ENCODE peak calls at places on chromosome 17, in six cellular contexts. One of them, this sample, is unnamed. For H3K36me3 and H3K27me3, the result is how much of the 10 kb centered on the place peaks cover.

GRCh38 chr17:27407916-27408846 is 48.1 kb upstream of the KSR1 start:
- DNase-seq in kidney epithelial cell: peak
- DNase-seq in right lobe of liver: no peak
- DNase-seq in CD8-positive, alpha-beta T cell: no peak
- DNase-seq in body of pancreas: no peak
- DNase-seq in mesendoderm: peak
- DNase-seq in this sample: no peak

GRCh38 chr17:78559749-78560368 is 17.3 kb downstream of the DNAH17 start:
- DNase-seq in right lobe of liver: no peak
- DNase-seq in mesendoderm: peak
- DNase-seq in CD8-positive, alpha-beta T cell: no peak
- DNase-seq in body of pancreas: no peak
- DNase-seq in kidney epithelial cell: no peak
- DNase-seq in this sample: peak

GRCh38 chr17:34567665-34568064 is 11.7 kb upstream of the TMEM132E start:
- DNase-seq in kidney epithelial cell: no peak
- DNase-seq in right lobe of liver: no peak
- DNase-seq in mesendoderm: peak
- DNase-seq in body of pancreas: no peak
- DNase-seq in CD8-positive, alpha-beta T cell: no peak
- DNase-seq in this sample: peak

GRCh38 chr17:65183736-65184135 is 46.6 kb downstream of the RGS9 start:
- DNase-seq in body of pancreas: no peak
- DNase-seq in CD8-positive, alpha-beta T cell: no peak
- DNase-seq in right lobe of liver: no peak
- DNase-seq in mesendoderm: peak
- DNase-seq in kidney epithelial cell: peak
- DNase-seq in this sample: peak

GRCh38 chr17:27315322-27315721 is 21.4 kb downstream of the WSB1 start:
- DNase-seq in kidney epithelial cell: peak
- DNase-seq in mesendoderm: no peak
- DNase-seq in CD8-positive, alpha-beta T cell: no peak
- DNase-seq in body of pancreas: peak
- DNase-seq in right lobe of liver: no peak
- DNase-seq in this sample: no peak

GRCh38 chr17:69723741-69724140 is 309.2 kb downstream of the MAP2K6 start:
- DNase-seq in mesendoderm: peak
- DNase-seq in kidney epithelial cell: no peak
- DNase-seq in body of pancreas: no peak
- DNase-seq in right lobe of liver: no peak
- DNase-seq in CD8-positive, alpha-beta T cell: no peak
- DNase-seq in this sample: no peak

GRCh38 chr17:2703181-2703580 is 8.4 kb downstream of the CLUH start:
- DNase-seq in kidney epithelial cell: no peak
- DNase-seq in body of pancreas: peak
- DNase-seq in CD8-positive, alpha-beta T cell: no peak
- DNase-seq in right lobe of liver: no peak
- DNase-seq in mesendoderm: no peak
- DNase-seq in this sample: peak

GRCh38 chr17:60640503-60640902 is 37.1 kb upstream of the BCAS3 start:
- DNase-seq in CD8-positive, alpha-beta T cell: no peak
- DNase-seq in body of pancreas: no peak
- DNase-seq in kidney epithelial cell: no peak
- DNase-seq in mesendoderm: peak
- DNase-seq in right lobe of liver: no peak
- DNase-seq in this sample: no peak

GRCh38 chr17:57970706-57971105 is 15.5 kb upstream of the CUEDC1 start:
- DNase-seq in body of pancreas: no peak
- DNase-seq in mesendoderm: no peak
- DNase-seq in right lobe of liver: no peak
- DNase-seq in CD8-positive, alpha-beta T cell: no peak
- DNase-seq in kidney epithelial cell: no peak
- DNase-seq in this sample: no peak

GRCh38 chr17:16923904-16924700 is 47.8 kb downstream of the TNFRSF13B start:
- DNase-seq in CD8-positive, alpha-beta T cell: no peak
- DNase-seq in kidney epithelial cell: no peak
- DNase-seq in body of pancreas: no peak
- DNase-seq in mesendoderm: no peak
- DNase-seq in right lobe of liver: no peak
- DNase-seq in this sample: peak

GRCh38 chr17:76732734-76733617 is 4.2 kb downstream of the SRSF2 start:
- DNase-seq in right lobe of liver: no peak
- DNase-seq in kidney epithelial cell: no peak
- DNase-seq in CD8-positive, alpha-beta T cell: no peak
- DNase-seq in mesendoderm: no peak
- DNase-seq in body of pancreas: no peak
- DNase-seq in this sample: no peak

GRCh38 chr17:40309938-40310510 is 1.0 kb downstream of the RARA start:
- DNase-seq in right lobe of liver: no peak
- DNase-seq in mesendoderm: no peak
- DNase-seq in CD8-positive, alpha-beta T cell: peak
- DNase-seq in kidney epithelial cell: no peak
- DNase-seq in body of pancreas: no peak
- DNase-seq in this sample: peak

GRCh38 chr17:3474212-3474611 is 1.6 kb upstream of the ASPA start:
- DNase-seq in body of pancreas: no peak
- DNase-seq in CD8-positive, alpha-beta T cell: no peak
- DNase-seq in right lobe of liver: no peak
- DNase-seq in kidney epithelial cell: no peak
- DNase-seq in mesendoderm: no peak
- DNase-seq in this sample: no peak

GRCh38 chr17:54919456-54919855 is 18.8 kb downstream of the TOM1L1 start:
- DNase-seq in mesendoderm: no peak
- DNase-seq in kidney epithelial cell: no peak
- DNase-seq in CD8-positive, alpha-beta T cell: no peak
- DNase-seq in body of pancreas: no peak
- DNase-seq in right lobe of liver: no peak
- DNase-seq in this sample: no peak
- H3K36me3 ChIP-seq in mesendoderm: under half
- H3K36me3 ChIP-seq in kidney epithelial cell: under half
- H3K36me3 ChIP-seq in CD8-positive, alpha-beta T cell: under half
- H3K36me3 ChIP-seq in body of pancreas: under half
- H3K36me3 ChIP-seq in right lobe of liver: under half
- H3K36me3 ChIP-seq in this sample: under half

GRCh38 chr17:81967244-81967532 is 6.2 kb upstream of the NOTUM start:
- DNase-seq in CD8-positive, alpha-beta T cell: no peak
- DNase-seq in right lobe of liver: no peak
- DNase-seq in body of pancreas: no peak
- DNase-seq in mesendoderm: no peak
- DNase-seq in kidney epithelial cell: no peak
- DNase-seq in this sample: peak
- H3K4me3 ChIP-seq in CD8-positive, alpha-beta T cell: peak
- H3K4me3 ChIP-seq in right lobe of liver: no peak
- H3K4me3 ChIP-seq in body of pancreas: no peak
- H3K4me3 ChIP-seq in mesendoderm: no peak
- H3K4me3 ChIP-seq in kidney epithelial cell: no peak
- H3K4me3 ChIP-seq in this sample: no peak

DNA sequence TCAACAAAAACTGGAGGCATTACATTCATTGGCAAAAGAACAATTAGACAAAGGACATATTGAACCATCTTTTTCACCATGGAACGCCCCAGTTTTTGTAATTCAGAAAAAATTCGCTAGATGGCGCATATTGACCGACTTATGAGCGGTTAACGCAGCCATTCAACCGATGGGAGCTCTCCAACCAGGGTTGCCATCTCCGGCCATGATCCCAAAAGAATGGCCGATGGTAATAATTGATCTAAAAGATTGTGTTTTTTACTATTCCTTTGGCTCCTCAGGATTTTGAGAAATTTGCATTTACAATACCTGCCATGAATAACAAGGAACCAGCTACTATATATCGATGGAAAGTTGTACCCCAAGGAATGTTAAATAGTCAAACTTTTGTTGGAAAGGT is 21.4 kb downstream of the ALOX15B start:
- DNase-seq in body of pancreas: peak
- DNase-seq in CD8-positive, alpha-beta T cell: peak
- DNase-seq in kidney epithelial cell: no peak
- DNase-seq in right lobe of liver: no peak
- DNase-seq in mesendoderm: peak
- DNase-seq in this sample: peak
- H3K27me3 ChIP-seq in body of pancreas: under half
- H3K27me3 ChIP-seq in CD8-positive, alpha-beta T cell: under half
- H3K27me3 ChIP-seq in kidney epithelial cell: half or more
- H3K27me3 ChIP-seq in right lobe of liver: under half
- H3K27me3 ChIP-seq in mesendoderm: under half
- H3K27me3 ChIP-seq in this sample: under half

DNA sequence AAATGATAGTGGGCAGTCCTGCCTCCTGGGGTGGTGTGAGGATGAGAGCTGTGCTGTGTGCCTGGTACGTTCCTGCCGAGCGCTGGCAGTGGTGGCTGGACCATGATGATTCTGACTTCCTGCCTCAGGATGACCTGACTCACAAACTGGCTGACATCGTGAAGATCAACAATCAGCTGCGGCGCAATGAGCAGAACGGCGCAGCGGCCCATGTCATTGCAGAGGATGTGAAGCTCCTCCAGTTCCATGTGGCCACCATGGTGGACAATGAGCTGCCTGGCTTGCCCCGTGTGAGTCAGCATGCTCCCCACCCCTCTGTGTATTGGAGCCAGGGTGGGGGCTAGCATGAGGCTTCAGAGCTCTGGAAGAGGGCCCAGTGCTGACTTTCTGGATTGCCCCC is 13.1 kb downstream of the POLR2A start:
- DNase-seq in kidney epithelial cell: no peak
- DNase-seq in body of pancreas: no peak
- DNase-seq in right lobe of liver: no peak
- DNase-seq in CD8-positive, alpha-beta T cell: no peak
- DNase-seq in mesendoderm: no peak
- DNase-seq in this sample: no peak
- H3K36me3 ChIP-seq in kidney epithelial cell: under half
- H3K36me3 ChIP-seq in body of pancreas: under half
- H3K36me3 ChIP-seq in right lobe of liver: under half
- H3K36me3 ChIP-seq in CD8-positive, alpha-beta T cell: half or more
- H3K36me3 ChIP-seq in mesendoderm: under half
- H3K36me3 ChIP-seq in this sample: under half

GRCh38 chr17:80771612-80772005 is 220.0 kb upstream of the CHMP6 start:
- DNase-seq in mesendoderm: no peak
- DNase-seq in body of pancreas: no peak
- DNase-seq in right lobe of liver: no peak
- DNase-seq in kidney epithelial cell: no peak
- DNase-seq in CD8-positive, alpha-beta T cell: no peak
- DNase-seq in this sample: no peak
- H3K4me3 ChIP-seq in mesendoderm: no peak
- H3K4me3 ChIP-seq in body of pancreas: no peak
- H3K4me3 ChIP-seq in right lobe of liver: no peak
- H3K4me3 ChIP-seq in kidney epithelial cell: no peak
- H3K4me3 ChIP-seq in CD8-positive, alpha-beta T cell: no peak
- H3K4me3 ChIP-seq in this sample: no peak

GRCh38 chr17:48441862-48442261 is 11.8 kb upstream of the SKAP1 start:
- DNase-seq in kidney epithelial cell: no peak
- DNase-seq in body of pancreas: no peak
- DNase-seq in mesendoderm: no peak
- DNase-seq in right lobe of liver: no peak
- DNase-seq in CD8-positive, alpha-beta T cell: no peak
- DNase-seq in this sample: no peak
- H3K27me3 ChIP-seq in kidney epithelial cell: under half
- H3K27me3 ChIP-seq in body of pancreas: under half
- H3K27me3 ChIP-seq in mesendoderm: under half
- H3K27me3 ChIP-seq in right lobe of liver: under half
- H3K27me3 ChIP-seq in CD8-positive, alpha-beta T cell: under half
- H3K27me3 ChIP-seq in this sample: under half

DNA sequence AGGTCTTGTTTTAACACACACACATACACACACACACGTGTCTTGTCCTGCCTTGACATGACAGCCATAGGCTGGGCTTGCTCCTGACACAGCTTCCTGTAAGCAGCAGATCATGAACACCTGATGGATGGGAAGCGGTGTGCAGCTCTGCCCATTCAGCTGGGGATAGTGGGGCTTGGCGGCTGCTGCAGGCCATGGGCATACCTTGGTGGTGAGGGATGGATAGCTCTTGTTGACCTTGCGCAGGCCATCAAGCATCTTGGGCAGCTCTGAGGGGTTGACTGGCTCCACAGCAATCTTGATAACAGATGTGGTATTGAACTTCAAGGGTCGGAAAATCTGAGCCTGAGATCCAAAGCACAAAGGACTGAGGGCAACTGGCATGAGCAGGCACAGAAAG is 12.0 kb downstream of the HIGD1B start:
- DNase-seq in CD8-positive, alpha-beta T cell: no peak
- DNase-seq in body of pancreas: no peak
- DNase-seq in mesendoderm: no peak
- DNase-seq in right lobe of liver: no peak
- DNase-seq in kidney epithelial cell: no peak
- DNase-seq in this sample: no peak
- H3K36me3 ChIP-seq in CD8-positive, alpha-beta T cell: half or more
- H3K36me3 ChIP-seq in body of pancreas: half or more
- H3K36me3 ChIP-seq in mesendoderm: under half
- H3K36me3 ChIP-seq in right lobe of liver: under half
- H3K36me3 ChIP-seq in kidney epithelial cell: under half
- H3K36me3 ChIP-seq in this sample: half or more

GRCh38 chr17:6636616-6637457 is 3.7 kb downstream of the KIAA0753 start:
- DNase-seq in mesendoderm: no peak
- DNase-seq in body of pancreas: no peak
- DNase-seq in right lobe of liver: no peak
- DNase-seq in kidney epithelial cell: no peak
- DNase-seq in CD8-positive, alpha-beta T cell: no peak
- DNase-seq in this sample: peak
- H3K4me3 ChIP-seq in mesendoderm: no peak
- H3K4me3 ChIP-seq in body of pancreas: no peak
- H3K4me3 ChIP-seq in right lobe of liver: no peak
- H3K4me3 ChIP-seq in kidney epithelial cell: no peak
- H3K4me3 ChIP-seq in CD8-positive, alpha-beta T cell: no peak
- H3K4me3 ChIP-seq in this sample: no peak

DNA sequence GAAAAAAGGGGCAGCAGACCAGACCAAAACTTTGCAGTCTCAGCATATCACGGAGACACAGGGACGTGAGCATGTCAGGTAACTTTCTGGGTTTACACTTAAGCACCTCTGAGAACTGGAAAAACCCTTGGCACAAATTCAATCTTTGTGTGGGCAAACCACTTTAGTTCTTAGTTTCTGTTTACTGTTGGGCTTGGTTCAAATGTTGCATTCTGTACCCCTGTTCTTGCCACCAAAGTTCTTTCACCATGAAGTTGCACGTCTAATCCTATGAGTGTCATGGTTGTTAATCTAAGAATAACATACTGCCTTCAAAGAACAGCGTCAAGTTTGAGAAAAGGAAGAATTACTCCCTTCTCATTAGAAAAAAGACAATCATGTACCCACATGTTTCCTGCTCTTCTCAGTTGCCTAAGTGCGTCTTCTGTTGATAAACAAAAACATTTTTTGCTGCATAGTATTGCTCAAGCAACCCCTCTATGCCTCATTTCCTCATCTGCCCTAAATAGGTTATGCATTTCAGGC is 11.6 kb downstream of the KRT33A start:
- DNase-seq in mesendoderm: no peak
- DNase-seq in kidney epithelial cell: no peak
- DNase-seq in body of pancreas: no peak
- DNase-seq in right lobe of liver: no peak
- DNase-seq in CD8-positive, alpha-beta T cell: peak
- DNase-seq in this sample: no peak
- H3K27me3 ChIP-seq in mesendoderm: under half
- H3K27me3 ChIP-seq in kidney epithelial cell: under half
- H3K27me3 ChIP-seq in body of pancreas: under half
- H3K27me3 ChIP-seq in right lobe of liver: under half
- H3K27me3 ChIP-seq in CD8-positive, alpha-beta T cell: under half
- H3K27me3 ChIP-seq in this sample: under half

This sample was measured in H7.